ENCODE peak calls at places on chromosomes 11 and 22, in six cellular contexts. R, O, U, B, A and P are unnamed samples.

GRCh38 chr11:58058276-58059010 is 27.7 kb downstream of the OR6Q1 start:
- DNase-seq in R (peak), O (no peak), U (no peak), B (no peak), A (no peak), P (no peak)

GRCh38 chr11:10612217-10612862 is 43.9 kb upstream of the LYVE1 start:
- DNase-seq in R (no peak), O (no peak), U (no peak), B (no peak), A (no peak), P (no peak)

GRCh38 chr11:66888282-66888681 is 31.4 kb downstream of the LRFN4 start:
- DNase-seq in R (no peak), O (no peak), U (no peak), B (no peak), A (no peak), P (no peak)

GRCh38 chr11:71402878-71403277 is 45.3 kb downstream of the DHCR7 start:
- DNase-seq in R (no peak), O (no peak), U (no peak), B (no peak), A (no peak), P (no peak)

GRCh38 chr11:87120937-87121336 is 83.2 kb downstream of the TMEM135 start:
- DNase-seq in R (no peak), O (no peak), U (no peak), B (no peak), A (no peak), P (no peak)

GRCh38 chr11:75033916-75034315 is 45.2 kb downstream of the NEU3 start:
- DNase-seq in R (no peak), O (no peak), U (no peak), B (no peak), A (no peak), P (no peak)

GRCh38 chr11:46845440-46845739 is 690 bp downstream of the CKAP5 start:
- DNase-seq in R (peak), O (no peak), U (no peak), B (no peak), A (no peak), P (no peak)

GRCh38 chr11:76185931-76186401 is 20.3 kb downstream of the WNT11 start:
- DNase-seq in R (no peak), O (no peak), U (peak), B (no peak), A (no peak), P (no peak)

GRCh38 chr11:93784935-93785360 is 866 bp downstream of the MED17 start:
- DNase-seq in R (no peak), O (no peak), U (no peak), B (peak), A (no peak), P (no peak)

GRCh38 chr22:31625661-31626426 is 36.2 kb downstream of the PISD start:
- DNase-seq in R (peak), O (no peak), U (no peak), B (peak), A (no peak), P (no peak)

GRCh38 chr22:41768420-41768819 is 32.1 kb upstream of the CCDC134 start:
- DNase-seq in R (peak), O (no peak), U (no peak), B (no peak), A (no peak), P (no peak)

GRCh38 chr22:27804683-27805297 is 3.2 kb upstream of the MN1 start:
- DNase-seq in R (peak), O (no peak), U (no peak), B (peak), A (no peak), P (peak)

GRCh38 chr11:96056581-96056980 is 132.7 kb upstream of the MTMR2 start:
- DNase-seq in R (no peak), O (no peak), U (no peak), B (no peak), A (no peak), P (no peak)

GRCh38 chr11:63906585-63906984 is 10.4 kb downstream of the RCOR2 start:
- DNase-seq in R (no peak), O (no peak), U (no peak), B (peak), A (no peak), P (no peak)

GRCh38 chr11:93510196-93510898 is 32.8 kb downstream of the SMCO4 start:
- DNase-seq in R (no peak), O (no peak), U (no peak), B (no peak), A (no peak), P (no peak)

GRCh38 chr11:58923300-58923788 is 15.9 kb upstream of the GLYATL1 start:
- DNase-seq in R (no peak), O (no peak), U (no peak), B (peak), A (no peak), P (no peak)

GRCh38 chr11:92449780-92450179 is 225.2 kb downstream of the FAT3 start:
- DNase-seq in R (no peak), O (no peak), U (no peak), B (no peak), A (no peak), P (no peak)

GRCh38 chr11:77046060-77046501 is 11.9 kb downstream of the B3GNT6 start:
- DNase-seq in R (peak), O (no peak), U (peak), B (peak), A (no peak), P (no peak)

GRCh38 chr22:27194096-27194748 is 536.8 kb downstream of the MIAT start:
- DNase-seq in R (no peak), O (no peak), U (no peak), B (no peak), A (no peak), P (no peak)

GRCh38 chr11:59643390-59643789 is 25.4 kb downstream of the PATL1 start:
- DNase-seq in R (no peak), O (no peak), U (no peak), B (no peak), A (no peak), P (no peak)

DNA sequence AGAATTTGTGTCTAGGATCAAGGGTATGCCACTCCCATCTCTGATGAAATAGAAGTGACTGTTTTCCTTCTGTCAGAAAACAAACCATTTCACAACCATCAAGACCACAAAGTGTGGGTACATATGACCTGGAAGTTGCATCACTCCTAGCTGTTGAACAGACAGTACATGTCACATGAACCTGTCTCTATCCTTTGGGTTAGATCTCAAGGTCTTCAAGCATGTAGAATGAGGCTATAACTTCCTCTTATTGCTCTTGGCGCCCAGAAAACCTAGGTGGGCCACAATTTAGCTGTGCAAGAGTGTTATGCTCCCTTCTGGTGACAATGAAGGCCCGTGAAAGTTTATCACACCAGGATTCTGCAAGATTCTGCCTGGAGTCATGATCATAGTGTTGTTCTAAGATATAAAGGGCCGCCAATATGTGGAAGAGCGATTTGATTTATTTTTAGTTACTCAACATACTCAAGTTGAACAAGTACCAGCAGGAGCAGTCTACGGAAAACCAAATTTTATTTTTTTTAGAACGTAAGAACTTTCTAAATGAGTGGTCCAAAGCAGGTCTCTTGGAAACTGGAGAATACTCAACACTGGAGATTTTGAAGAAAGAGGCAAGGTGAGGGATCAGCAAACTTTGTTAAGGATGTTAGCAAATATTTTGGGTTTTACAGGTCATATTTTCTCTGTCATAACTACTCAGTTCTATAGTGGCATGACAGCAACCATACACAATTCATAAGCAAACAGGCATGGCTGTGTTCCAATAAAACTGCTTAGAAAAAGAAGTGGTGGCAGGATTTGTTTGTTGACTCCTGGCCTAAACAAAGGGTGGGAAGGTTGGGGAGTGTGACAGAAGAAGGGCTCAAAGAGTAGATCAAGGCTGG is 101.8 kb downstream of the USP35 start:
- DNase-seq in R (no peak), O (no peak), U (no peak), B (peak), A (no peak), P (no peak)
- TF ChIP-seq POLR2AphosphoS5 in R (no peak), O (no peak), U (peak), B (no peak), A (no peak), P (no peak)

GRCh38 chr22:30306629-30307016 is 17.3 kb upstream of the CASTOR1 start:
- DNase-seq in R (no peak), O (no peak), U (no peak), B (no peak), A (no peak), P (no peak)

GRCh38 chr22:30305906-30306628 is 16.8 kb upstream of the CASTOR1 start:
- DNase-seq in R (no peak), O (no peak), U (no peak), B (no peak), A (no peak), P (no peak)

GRCh38 chr22:30307026-30307574 is 17.8 kb upstream of the CASTOR1 start:
- DNase-seq in R (no peak), O (no peak), U (no peak), B (no peak), A (no peak), P (no peak)

GRCh38 chr22:30304495-30305244 is 15.4 kb upstream of the CASTOR1 start:
- DNase-seq in R (peak), O (no peak), U (no peak), B (no peak), A (no peak), P (no peak)

GRCh38 chr22:30305519-30305905 is 16.2 kb upstream of the CASTOR1 start:
- DNase-seq in R (peak), O (no peak), U (peak), B (no peak), A (peak), P (peak)
- TF ChIP-seq POLR2AphosphoS5 in R (no peak), O (no peak), U (peak), B (no peak), A (peak), P (peak)

GRCh38 chr11:36748856-36749255 is 150.8 kb upstream of the RAG2 start:
- DNase-seq in R (no peak), O (no peak), U (no peak), B (no peak), A (no peak), P (no peak)

GRCh38 chr11:36750349-36750748 is 152.3 kb upstream of the RAG2 start:
- DNase-seq in R (no peak), O (no peak), U (no peak), B (no peak), A (no peak), P (no peak)

GRCh38 chr11:36751996-36752395 is 154.0 kb upstream of the RAG2 start:
- DNase-seq in R (no peak), O (no peak), U (no peak), B (no peak), A (no peak), P (no peak)

GRCh38 chr11:36753960-36754359 is 155.9 kb upstream of the RAG2 start:
- DNase-seq in R (no peak), O (no peak), U (no peak), B (no peak), A (no peak), P (no peak)

GRCh38 chr11:36751251-36751839 is 153.3 kb upstream of the RAG2 start:
- DNase-seq in R (no peak), O (no peak), U (no peak), B (no peak), A (no peak), P (no peak)
- TF ChIP-seq POLR2AphosphoS5 in R (no peak), O (no peak), U (no peak), B (no peak), A (no peak), P (no peak)

GRCh38 chr22:39289445-39290247 is 29.8 kb downstream of the RPL3 start:
- DNase-seq in R (no peak), O (no peak), U (no peak), B (no peak), A (no peak), P (no peak)

GRCh38 chr22:39284983-39285382 is 34.4 kb downstream of the RPL3 start:
- DNase-seq in R (no peak), O (no peak), U (no peak), B (no peak), A (no peak), P (no peak)

GRCh38 chr22:39284142-39284980 is 35.1 kb downstream of the RPL3 start:
- DNase-seq in R (no peak), O (no peak), U (no peak), B (no peak), A (no peak), P (no peak)

GRCh38 chr22:39288135-39288898 is 31.1 kb downstream of the RPL3 start:
- DNase-seq in R (no peak), O (no peak), U (no peak), B (no peak), A (no peak), P (no peak)

DNA sequence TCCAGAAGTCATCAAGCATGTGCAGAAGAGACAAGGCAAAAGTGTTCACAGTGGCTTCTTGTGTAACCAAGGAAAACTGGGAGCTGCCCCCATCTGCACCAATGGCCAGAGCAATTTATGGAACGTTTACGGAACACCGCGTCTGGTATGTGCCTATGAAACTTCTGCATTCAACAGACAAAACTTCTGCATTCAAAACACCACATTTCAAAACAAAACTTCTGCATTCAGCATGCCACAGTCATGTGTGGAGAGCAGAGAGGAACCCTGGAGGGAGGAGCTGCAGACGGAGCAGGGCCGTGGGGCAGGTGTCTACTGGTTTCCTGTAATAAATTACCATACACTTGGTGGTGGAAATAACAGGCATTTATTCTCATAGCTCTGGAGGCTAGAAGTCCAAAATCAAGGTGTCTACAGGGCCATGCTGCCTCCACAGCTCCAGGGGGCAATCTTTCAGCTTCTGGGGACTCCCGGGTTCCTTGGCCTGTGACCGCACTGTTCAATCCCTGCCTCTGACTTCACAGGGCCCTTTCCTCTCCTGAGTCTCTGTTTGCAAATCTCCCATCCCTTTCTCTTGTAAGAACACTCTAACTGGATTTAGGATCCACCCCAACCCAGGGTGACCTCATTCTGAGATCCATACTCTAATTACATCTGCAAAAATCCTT is 32.2 kb downstream of the RPL3 start:
- DNase-seq in R (peak), O (no peak), U (no peak), B (no peak), A (no peak), P (no peak)
- TF ChIP-seq POLR2AphosphoS5 in R (no peak), O (no peak), U (no peak), B (no peak), A (no peak), P (no peak)

DNA sequence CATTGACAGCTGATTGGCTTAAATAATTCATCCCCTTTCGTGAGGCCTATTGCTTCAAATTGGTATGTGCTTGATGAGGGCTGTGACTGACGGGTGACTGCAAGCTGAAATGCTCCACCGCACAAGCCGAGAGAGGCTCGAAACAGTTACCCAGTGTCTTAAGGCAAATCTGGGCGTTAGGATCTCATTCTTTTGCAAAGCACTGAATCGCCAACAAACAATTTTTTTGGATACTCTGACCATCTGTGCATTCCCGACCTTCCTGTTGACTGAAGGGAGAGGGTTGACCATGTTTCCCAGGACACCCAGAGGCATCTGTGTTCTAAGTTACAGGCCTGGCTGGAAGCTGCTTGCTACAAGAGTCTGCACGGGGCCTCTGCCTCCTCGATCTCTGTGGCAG is 32.2 kb downstream of the CACNG2 start:
- DNase-seq in R (no peak), O (no peak), U (no peak), B (no peak), A (no peak), P (no peak)
- TF ChIP-seq POLR2AphosphoS5 in R (no peak), O (no peak), U (no peak), B (no peak), A (no peak), P (no peak)

GRCh38 chr11:119101759-119102423 is at the start of gene DPAGT1:
- DNase-seq in R (peak), O (peak), U (peak), B (peak), A (peak), P (no peak)
- TF ChIP-seq POLR2AphosphoS5 in R (no peak), O (peak), U (peak), B (no peak), A (no peak), P (no peak)